ENCODE peak calls at places on chromosome 20, in ten cellular contexts. M is SK-N-SH, L is body of pancreas, F is breast epithelium, Q is fibroblast of lung, O is HCT116, N is mesothelial cell of epicardium, T is NB4, X is ascending aorta, A is astrocyte of the spinal cord. P is an unnamed sample.

GRCh38 chr20:25052255-25053206 is 5.4 kb downstream of the ACSS1 start:
- DNase-seq in M (no peak), L (no peak), F (no peak), Q (peak), O (no peak), N (no peak), T (no peak), X (no peak), A (no peak), P (no peak)

GRCh38 chr20:56604690-56605089 is 24.4 kb upstream of the TFAP2C start:
- DNase-seq in M (no peak), L (no peak), F (no peak), Q (no peak), O (no peak), N (no peak), T (no peak), X (no peak), A (no peak), P (no peak)

GRCh38 chr20:63280929-63281545 is 8.4 kb downstream of the ARFGAP1 start:
- DNase-seq in M (peak), L (no peak), F (no peak), Q (no peak), O (no peak), N (no peak), T (peak), X (no peak), A (no peak), P (no peak)

GRCh38 chr20:43832961-43833360 is 81.7 kb upstream of the TOX2 start:
- DNase-seq in M (no peak), L (no peak), F (no peak), Q (no peak), O (no peak), N (no peak), T (no peak), X (no peak), A (no peak), P (no peak)

GRCh38 chr20:56579261-56579660 is 46.2 kb downstream of the FAM209B start:
- DNase-seq in M (no peak), L (no peak), F (no peak), Q (no peak), O (no peak), N (no peak), T (no peak), X (no peak), A (no peak), P (no peak)

GRCh38 chr20:24165336-24166126 is 177.0 kb upstream of the GGTLC1 start:
- DNase-seq in M (no peak), L (no peak), F (no peak), Q (no peak), O (no peak), N (no peak), T (no peak), X (no peak), A (no peak), P (no peak)

GRCh38 chr20:3890410-3890751 is 1.2 kb downstream of the PANK2 start:
- DNase-seq in M (no peak), L (no peak), F (no peak), Q (peak), O (no peak), N (no peak), T (no peak), X (no peak), A (peak), P (no peak)

GRCh38 chr20:1451092-1451491 is 15.6 kb downstream of the NSFL1C start:
- DNase-seq in M (no peak), L (no peak), F (no peak), Q (no peak), O (no peak), N (no peak), T (no peak), X (no peak), A (peak), P (no peak)

GRCh38 chr20:16573011-16573965 is at the start of gene KIF16B:
- DNase-seq in M (peak), L (peak), F (peak), Q (peak), O (peak), N (peak), T (peak), X (peak), A (peak), P (peak)

GRCh38 chr20:29741894-29742698 is 1515.4 kb upstream of the DEFB115 start:
- DNase-seq in M (peak), L (no peak), F (no peak), Q (no peak), O (no peak), N (no peak), T (no peak), X (no peak), A (no peak), P (no peak)

GRCh38 chr20:47468290-47469050 is 33.2 kb upstream of the NCOA3 start:
- DNase-seq in M (peak), L (peak), F (no peak), Q (no peak), O (no peak), N (no peak), T (peak), X (no peak), A (no peak), P (no peak)

GRCh38 chr20:17502105-17502504 is 29.1 kb downstream of the BFSP1 start:
- DNase-seq in M (no peak), L (no peak), F (no peak), Q (no peak), O (no peak), N (no peak), T (no peak), X (no peak), A (no peak), P (no peak)

GRCh38 chr20:57683876-57684275 is 25.9 kb downstream of the PMEPA1 start:
- DNase-seq in M (no peak), L (no peak), F (no peak), Q (no peak), O (no peak), N (no peak), T (no peak), X (no peak), A (no peak), P (no peak)

GRCh38 chr20:60177080-60177479 is 218.9 kb downstream of the CDH26 start:
- DNase-seq in M (no peak), L (no peak), F (no peak), Q (no peak), O (no peak), N (no peak), T (no peak), X (no peak), A (no peak), P (no peak)

GRCh38 chr20:56237337-56237736 is 11.2 kb upstream of the MC3R start:
- DNase-seq in M (no peak), L (no peak), F (no peak), Q (no peak), O (no peak), N (no peak), T (no peak), X (no peak), A (no peak), P (no peak)

GRCh38 chr20:60903325-60903958 is 348.6 kb upstream of the CDH4 start:
- DNase-seq in M (no peak), L (peak), F (no peak), Q (no peak), O (no peak), N (no peak), T (no peak), X (no peak), A (no peak), P (no peak)

GRCh38 chr20:21705466-21706344 is at the start of gene PAX1:
- DNase-seq in M (no peak), L (peak), F (no peak), Q (no peak), O (no peak), N (no peak), T (no peak), X (no peak), A (no peak), P (no peak)

GRCh38 chr20:23141450-23142161 is 55.5 kb upstream of the CD93 start:
- DNase-seq in M (no peak), L (no peak), F (no peak), Q (peak), O (no peak), N (no peak), T (no peak), X (no peak), A (no peak), P (no peak)

GRCh38 chr20:38748097-38748862 is at the start of gene ACTR5:
- DNase-seq in M (peak), L (peak), F (peak), Q (peak), O (peak), N (peak), T (peak), X (peak), A (peak), P (peak)

GRCh38 chr20:4765681-4766080 is 44.0 kb downstream of the PRND start:
- DNase-seq in M (no peak), L (no peak), F (no peak), Q (no peak), O (no peak), N (no peak), T (no peak), X (no peak), A (no peak), P (no peak)

GRCh38 chr20:57718490-57719009 is 8.7 kb upstream of the PMEPA1 start:
- DNase-seq in M (peak), L (peak), F (peak), Q (peak), O (peak), N (peak), T (peak), X (peak), A (peak), P (peak)

GRCh38 chr20:61556116-61556515 is 304.1 kb downstream of the CDH4 start:
- DNase-seq in M (no peak), L (no peak), F (no peak), Q (peak), O (no peak), N (no peak), T (no peak), X (no peak), A (peak), P (no peak)

GRCh38 chr20:37711987-37712961 is 18.4 kb downstream of the CTNNBL1 start:
- DNase-seq in M (peak), L (no peak), F (no peak), Q (no peak), O (no peak), N (no peak), T (no peak), X (no peak), A (no peak), P (no peak)

GRCh38 chr20:8997720-8998119 is 71.2 kb upstream of the PLCB4 start:
- DNase-seq in M (no peak), L (no peak), F (no peak), Q (no peak), O (no peak), N (no peak), T (no peak), X (no peak), A (no peak), P (no peak)

GRCh38 chr20:61639200-61639599 is 387.1 kb downstream of the CDH4 start:
- DNase-seq in M (no peak), L (no peak), F (no peak), Q (peak), O (no peak), N (no peak), T (no peak), X (no peak), A (peak), P (no peak)

GRCh38 chr20:9359561-9360308 is 154.7 kb upstream of the LAMP5 start:
- DNase-seq in M (peak), L (peak), F (no peak), Q (peak), O (peak), N (no peak), T (peak), X (no peak), A (peak), P (no peak)

GRCh38 chr20:10652660-10653191 is 21.1 kb downstream of the JAG1 start:
- DNase-seq in M (no peak), L (no peak), F (no peak), Q (no peak), O (no peak), N (no peak), T (no peak), X (no peak), A (no peak), P (no peak)

GRCh38 chr20:37357481-37358365 is 11.8 kb downstream of the SRC start:
- DNase-seq in M (peak), L (no peak), F (no peak), Q (no peak), O (no peak), N (no peak), T (peak), X (no peak), A (no peak), P (no peak)

GRCh38 chr20:63008541-63009043 is 1.8 kb upstream of the BHLHE23 start:
- DNase-seq in M (peak), L (no peak), F (no peak), Q (no peak), O (no peak), N (no peak), T (no peak), X (no peak), A (no peak), P (no peak)

GRCh38 chr20:7496394-7497111 is 443.7 kb downstream of the HAO1 start:
- DNase-seq in M (no peak), L (no peak), F (no peak), Q (peak), O (no peak), N (no peak), T (no peak), X (no peak), A (peak), P (no peak)

GRCh38 chr20:43440531-43440930 is 17.2 kb upstream of the SRSF6 start:
- DNase-seq in M (no peak), L (no peak), F (no peak), Q (no peak), O (no peak), N (no peak), T (no peak), X (no peak), A (no peak), P (no peak)

GRCh38 chr20:50121858-50122271 is 8.9 kb upstream of the UBE2V1 start:
- DNase-seq in M (peak), L (no peak), F (no peak), Q (peak), O (no peak), N (no peak), T (no peak), X (no peak), A (peak), P (no peak)

GRCh38 chr20:36919715-36920333 is 31.7 kb downstream of the SAMHD1 start:
- DNase-seq in M (peak), L (no peak), F (no peak), Q (peak), O (peak), N (no peak), T (peak), X (no peak), A (peak), P (no peak)

GRCh38 chr20:32893878-32894483 is 35.3 kb downstream of the EFCAB8 start:
- DNase-seq in M (peak), L (peak), F (no peak), Q (no peak), O (no peak), N (no peak), T (peak), X (no peak), A (peak), P (no peak)
- TF ChIP-seq CTCF in M (peak), L (no peak), F (no peak), Q (peak), O (peak), N (no peak), T (peak), X (no peak), A (peak), P (no peak)

DNA sequence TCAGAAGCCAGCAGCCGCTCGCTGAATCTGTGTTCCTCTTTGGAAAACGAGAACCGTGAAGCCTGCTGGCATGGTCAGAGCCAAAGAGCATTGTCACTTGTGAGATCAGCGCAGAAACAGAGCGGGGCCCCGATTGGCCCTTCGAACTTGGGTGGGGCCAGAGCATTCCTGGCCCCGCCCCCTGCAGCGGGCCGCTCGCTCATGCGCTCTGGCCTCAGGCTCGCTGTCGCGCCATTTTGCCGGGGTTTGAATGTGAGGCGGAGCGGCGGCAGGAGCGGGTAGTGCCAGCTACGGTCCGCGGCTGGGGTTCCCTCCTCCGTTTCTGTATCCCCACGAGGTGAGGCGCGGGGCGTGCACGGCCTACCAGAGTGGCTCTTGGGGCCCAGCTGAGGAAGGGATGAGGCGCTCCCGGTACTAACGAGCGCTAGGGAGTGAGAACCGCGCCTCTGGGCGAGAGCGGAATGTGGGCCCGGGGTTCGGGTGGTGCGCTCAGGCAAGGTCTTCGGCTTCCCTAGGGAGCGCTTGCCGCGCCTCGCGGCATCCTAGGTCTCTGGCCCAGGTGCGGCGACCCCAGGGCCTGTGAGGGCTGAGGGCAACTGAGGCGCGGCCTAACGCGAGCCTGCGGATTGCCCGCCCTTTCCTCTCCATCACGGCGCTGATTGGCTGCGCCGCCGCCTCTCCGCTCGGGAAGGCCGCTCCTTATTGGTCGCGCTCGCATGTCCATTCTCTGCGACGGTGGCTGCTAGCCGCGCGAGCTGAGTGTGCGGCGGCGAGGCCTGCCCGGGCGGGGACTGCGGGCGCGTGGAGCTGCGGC is at the start of gene CSE1L:
- DNase-seq in M (peak), L (peak), F (peak), Q (peak), O (peak), N (peak), T (peak), X (peak), A (peak), P (peak)
- TF ChIP-seq CTCF in M (no peak), L (no peak), F (peak), Q (no peak), O (no peak), N (no peak), T (no peak), X (no peak), A (no peak), P (no peak)

GRCh38 chr20:52313335-52313963 is 121.9 kb upstream of the ZFP64 start:
- DNase-seq in M (peak), L (peak), F (peak), Q (peak), O (peak), N (no peak), T (no peak), X (no peak), A (peak), P (no peak)
- TF ChIP-seq CTCF in M (peak), L (peak), F (no peak), Q (peak), O (peak), N (no peak), T (no peak), X (no peak), A (peak), P (no peak)

GRCh38 chr20:34074101-34074760 is 37.8 kb downstream of the EIF2S2 start:
- DNase-seq in M (no peak), L (no peak), F (no peak), Q (no peak), O (no peak), N (no peak), T (no peak), X (no peak), A (no peak), P (no peak)

GRCh38 chr20:34072778-34073177 is 39.3 kb downstream of the EIF2S2 start:
- DNase-seq in M (no peak), L (no peak), F (no peak), Q (no peak), O (no peak), N (no peak), T (no peak), X (no peak), A (no peak), P (no peak)

GRCh38 chr20:34076952-34077351 is 35.1 kb downstream of the EIF2S2 start:
- DNase-seq in M (no peak), L (no peak), F (no peak), Q (no peak), O (no peak), N (no peak), T (no peak), X (no peak), A (no peak), P (no peak)

GRCh38 chr20:34078540-34078939 is 33.5 kb downstream of the EIF2S2 start:
- DNase-seq in M (no peak), L (no peak), F (no peak), Q (no peak), O (no peak), N (no peak), T (no peak), X (no peak), A (no peak), P (no peak)

DNA sequence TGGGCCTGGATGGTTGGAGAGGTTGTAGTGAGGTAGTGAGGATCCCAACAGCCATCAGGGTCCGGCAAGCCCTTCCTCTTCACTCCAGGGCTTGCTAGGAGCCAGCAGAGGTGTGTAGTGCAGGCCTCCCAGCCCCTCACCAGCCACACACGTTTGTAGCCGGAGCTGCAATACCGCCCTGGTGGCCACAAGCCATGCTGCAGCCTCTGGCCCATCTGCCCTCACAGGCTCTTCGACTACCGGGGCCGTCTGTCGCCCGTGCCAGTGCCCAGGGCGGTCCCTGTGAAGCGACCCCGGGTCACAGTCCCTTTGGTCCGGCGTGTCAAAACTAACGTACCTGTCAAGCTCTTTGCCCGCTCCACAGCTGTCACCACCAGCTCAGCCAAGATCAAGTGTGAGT is 36.4 kb downstream of the EIF2S2 start:
- DNase-seq in M (no peak), L (no peak), F (no peak), Q (no peak), O (no peak), N (no peak), T (no peak), X (no peak), A (no peak), P (no peak)
- TF ChIP-seq CTCF in M (no peak), L (no peak), F (no peak), Q (no peak), O (peak), N (peak), T (no peak), X (no peak), A (peak), P (no peak)